ENCODE peak calls at places on chromosomes 3 and 15, in four cellular contexts. T is A549, Q is GM12878, I is HepG2. W is an unnamed sample.

GRCh38 chr3:30751610-30752299 is 142.7 kb downstream of the GADL1 start:
- DNase-seq in T (no peak), Q (peak; percentile 11), I (peak; percentile 20), W (peak; percentile 24)

GRCh38 chr15:36183207-36183606 is 396.2 kb upstream of the CDIN1 start:
- DNase-seq in T (no peak), Q (no peak), I (no peak), W (no peak)

GRCh38 chr3:62686486-62686885 is 188.7 kb downstream of the CADPS start:
- DNase-seq in T (no peak), Q (no peak), I (no peak), W (no peak)

GRCh38 chr3:71872256-71872655 is 87.3 kb upstream of the PROK2 start:
- DNase-seq in T (no peak), Q (no peak), I (no peak), W (no peak)

GRCh38 chr3:173398111-173398479 is 551 bp downstream of the NLGN1 start:
- DNase-seq in T (no peak), Q (no peak), I (no peak), W (no peak)

GRCh38 chr15:54915382-54915781 is 281.4 kb downstream of the RSL24D1 start:
- DNase-seq in T (no peak), Q (no peak), I (no peak), W (no peak)

GRCh38 chr3:124584552-124585391 is 145.5 kb upstream of the UMPS start:
- DNase-seq in T (peak; percentile 91), Q (no peak), I (peak; percentile 73), W (peak; percentile 91)

GRCh38 chr3:162525052-162525451 is 1028.4 kb downstream of the OTOL1 start:
- DNase-seq in T (no peak), Q (no peak), I (no peak), W (no peak)

GRCh38 chr3:188595890-188596376 is 442.0 kb downstream of the LPP start:
- DNase-seq in T (no peak), Q (no peak), I (no peak), W (no peak)
- TF ChIP-seq USF2 in T (no peak), Q (no peak), I (no peak), W (no peak)

DNA sequence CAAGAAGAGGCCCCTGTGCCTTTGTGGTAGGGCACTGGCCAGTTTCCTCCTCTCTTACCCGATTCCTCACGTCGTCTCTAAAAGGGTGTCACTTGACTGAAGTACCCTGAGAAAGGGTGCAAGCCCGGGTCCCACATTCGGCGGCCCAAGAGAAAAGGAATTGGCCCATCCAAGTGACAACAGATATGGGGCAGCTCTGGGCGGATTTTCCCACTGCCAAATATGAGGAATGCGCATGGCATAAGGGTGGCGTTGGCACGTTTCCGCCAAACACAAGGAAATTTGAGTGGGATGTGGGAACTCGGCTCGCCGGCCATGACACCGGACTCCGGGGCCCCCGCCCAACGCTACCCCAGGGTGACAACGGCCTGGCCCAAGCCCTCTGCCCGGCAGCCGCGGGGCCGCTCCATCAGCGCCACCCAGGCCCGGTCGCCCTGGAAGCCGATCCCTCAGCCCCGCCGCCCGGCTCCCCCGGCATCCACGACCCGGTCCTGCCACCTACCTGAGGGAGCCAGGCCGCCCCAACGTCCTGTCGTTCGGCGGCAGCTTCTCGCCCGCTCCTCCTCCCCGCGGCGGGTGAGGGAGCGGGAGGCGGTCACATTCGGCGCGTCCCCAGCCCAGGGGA is 494 bp downstream of the RAF1 start:
- DNase-seq in T (peak; percentile 49), Q (no peak), I (no peak), W (peak; percentile 78)
- TF ChIP-seq PBX3 in T (no peak), Q (no peak), I (no peak), W (no peak)

GRCh38 chr15:63492541-63493077 is 11.8 kb upstream of the USP3 start:
- DNase-seq in T (no peak), Q (no peak), I (no peak), W (no peak)

GRCh38 chr15:63491979-63492378 is 12.4 kb upstream of the USP3 start:
- DNase-seq in T (no peak), Q (no peak), I (no peak), W (no peak)

GRCh38 chr15:63490345-63491034 is 13.9 kb upstream of the USP3 start:
- DNase-seq in T (no peak), Q (no peak), I (no peak), W (no peak)

GRCh38 chr15:63489352-63489751 is 15.0 kb upstream of the USP3 start:
- DNase-seq in T (no peak), Q (no peak), I (no peak), W (no peak)

DNA sequence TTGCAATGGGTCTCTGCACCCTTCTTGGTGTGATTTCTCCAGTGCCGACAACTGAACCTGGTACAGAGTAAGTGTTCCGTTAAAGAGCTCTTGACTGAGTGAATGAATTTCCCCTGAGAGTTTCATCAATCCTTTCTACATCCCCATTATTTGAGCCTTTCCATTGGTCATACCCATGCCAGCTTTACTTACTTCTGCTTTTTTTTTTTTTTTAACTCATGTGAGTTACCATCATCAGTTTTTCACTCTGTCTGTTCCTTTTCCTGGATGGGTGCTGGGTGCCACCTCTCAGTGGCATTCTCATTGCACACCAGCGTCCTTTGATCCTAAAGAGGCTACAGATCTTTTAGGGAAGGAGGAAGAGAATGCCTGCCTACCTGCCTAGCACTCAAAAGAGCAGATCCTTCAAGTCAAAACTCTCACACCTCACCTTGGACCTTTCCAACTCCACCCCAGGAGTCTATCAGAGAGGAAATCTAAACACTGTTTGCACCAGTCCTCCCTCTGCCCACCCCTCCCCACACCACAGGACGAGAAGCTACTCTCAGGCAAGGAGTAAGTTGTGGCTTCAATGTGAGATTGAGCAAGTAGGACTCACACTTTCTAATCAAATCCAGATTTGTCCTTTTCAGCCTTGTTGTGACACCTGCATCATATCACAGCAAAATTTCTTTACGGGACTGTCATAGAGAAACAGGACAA is 13.1 kb upstream of the USP3 start:
- DNase-seq in T (no peak), Q (no peak), I (no peak), W (no peak)
- TF ChIP-seq USF2 in T (no peak), Q (no peak), I (no peak), W (no peak)

DNA sequence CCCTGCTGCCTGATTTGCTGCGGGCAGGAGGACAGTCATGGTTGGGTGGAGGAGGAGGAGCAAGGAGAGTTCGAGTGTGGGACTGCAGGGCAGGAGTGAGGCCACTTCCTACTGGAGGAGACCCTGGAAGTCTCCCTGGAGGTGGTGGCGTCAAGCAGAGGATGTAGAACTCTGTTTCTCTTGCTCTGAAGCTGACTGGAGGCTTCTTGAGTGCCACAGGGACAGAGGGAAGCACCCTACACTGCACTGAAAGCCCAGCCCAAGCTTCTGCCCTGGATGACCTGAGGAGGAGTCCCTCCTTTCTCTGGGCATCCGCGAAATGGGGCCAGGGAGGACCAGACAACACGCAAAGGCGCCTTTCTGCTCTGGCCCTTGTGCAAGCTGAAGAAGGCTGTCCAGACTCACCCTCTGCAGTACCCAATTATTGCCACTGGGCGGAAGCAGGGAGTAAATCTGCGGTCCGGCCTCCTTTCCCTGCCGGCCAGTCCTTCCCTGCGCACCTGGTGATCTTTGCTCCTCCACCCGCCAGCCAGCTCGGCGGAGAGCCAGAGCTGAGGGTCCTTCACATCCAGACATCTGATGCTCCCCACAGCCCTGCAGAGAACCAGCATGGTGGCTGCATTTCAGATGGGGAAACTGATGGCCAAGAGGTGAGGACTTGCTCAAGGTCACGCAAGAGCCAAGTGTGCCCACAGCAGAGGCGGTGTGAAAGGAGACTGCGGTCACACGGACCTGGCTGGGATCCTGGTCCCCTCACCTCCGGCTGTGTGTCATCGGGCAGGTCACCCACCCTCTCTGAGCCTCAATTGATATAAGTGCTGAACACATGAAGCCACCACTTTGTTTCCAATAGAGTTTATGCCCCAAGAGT is 207.1 kb downstream of the TBC1D2B start:
- DNase-seq in T (peak; percentile 73), Q (no peak), I (peak; percentile 50), W (peak; percentile 81)
- TF ChIP-seq PBX3 in T (no peak), Q (no peak), I (no peak), W (no peak)

GRCh38 chr3:41975421-41976103 is 13.7 kb upstream of the ULK4 start:
- DNase-seq in T (no peak), Q (no peak), I (no peak), W (no peak)

GRCh38 chr3:41972802-41973201 is 10.9 kb upstream of the ULK4 start:
- DNase-seq in T (no peak), Q (no peak), I (no peak), W (no peak)

DNA sequence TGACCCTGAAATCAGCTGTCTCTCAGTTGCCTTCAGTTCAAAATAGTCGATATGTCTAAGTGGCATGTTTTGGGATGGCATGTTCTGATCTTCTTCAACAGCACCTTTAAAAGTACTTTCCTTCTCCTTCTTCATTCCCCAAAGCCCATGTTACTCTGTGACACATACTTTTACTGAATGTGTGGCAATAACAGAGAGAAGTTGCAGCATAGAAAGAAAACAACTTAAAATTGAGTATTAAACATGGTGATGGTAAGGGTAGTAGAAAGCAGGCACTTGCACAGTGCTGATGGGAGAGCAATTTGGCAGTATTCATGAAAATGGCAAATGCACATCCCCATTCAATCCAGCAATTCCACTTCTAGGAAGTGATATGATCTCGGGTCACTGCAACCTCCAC is 12.3 kb upstream of the ULK4 start:
- DNase-seq in T (no peak), Q (no peak), I (no peak), W (no peak)
- TF ChIP-seq USF2 in T (no peak), Q (no peak), I (no peak), W (no peak)

GRCh38 chr3:120841264-120841663 is 66.7 kb upstream of the STXBP5L start:
- DNase-seq in T (no peak), Q (no peak), I (no peak), W (no peak)

GRCh38 chr3:120839120-120839519 is 68.9 kb upstream of the STXBP5L start:
- DNase-seq in T (no peak), Q (no peak), I (no peak), W (no peak)

DNA sequence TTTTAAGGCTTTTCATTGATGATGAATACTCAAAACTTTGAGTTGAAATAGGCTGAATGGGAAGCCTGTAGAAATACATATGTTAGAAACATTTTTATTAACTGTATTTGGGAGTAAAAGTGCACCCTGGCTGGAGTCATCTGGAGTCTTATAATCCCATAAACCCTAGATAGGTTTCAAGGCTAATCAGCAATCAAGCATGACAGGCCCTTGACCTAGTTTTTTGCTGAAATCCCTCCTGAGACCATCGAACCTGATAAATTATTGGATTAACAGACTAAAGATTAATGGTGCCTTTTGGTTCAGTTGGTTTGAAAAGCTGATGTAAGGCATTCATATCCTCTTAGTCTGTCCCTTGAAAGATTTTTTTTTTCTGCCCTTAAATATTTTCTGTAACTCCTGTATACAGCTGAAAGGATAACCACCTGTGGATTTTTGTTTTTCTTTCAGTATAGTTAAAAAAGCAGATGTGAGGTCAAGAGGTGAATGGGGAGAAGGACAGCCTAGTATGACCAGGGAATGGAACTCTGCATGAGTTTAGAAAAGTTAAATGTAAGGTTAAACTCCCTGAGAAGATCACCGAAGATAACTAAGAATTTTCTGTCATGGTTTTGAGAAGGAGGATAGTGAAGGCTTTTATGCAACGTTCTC is 69.4 kb upstream of the STXBP5L start:
- DNase-seq in T (no peak), Q (no peak), I (no peak), W (no peak)
- TF ChIP-seq PBX3 in T (no peak), Q (no peak), I (no peak), W (no peak)

GRCh38 chr3:16297991-16298885 is 33.2 kb downstream of the OXNAD1 start:
- DNase-seq in T (no peak), Q (no peak), I (no peak), W (no peak)

GRCh38 chr3:16301490-16301889 is 36.5 kb downstream of the OXNAD1 start:
- DNase-seq in T (no peak), Q (no peak), I (no peak), W (no peak)

GRCh38 chr3:16300282-16300681 is 35.3 kb downstream of the OXNAD1 start:
- DNase-seq in T (no peak), Q (peak; percentile 48), I (no peak), W (no peak)

GRCh38 chr3:16300881-16301359 is 35.9 kb downstream of the OXNAD1 start:
- DNase-seq in T (no peak), Q (peak; percentile 48), I (no peak), W (no peak)

GRCh38 chr3:16299746-16300145 is 34.7 kb downstream of the OXNAD1 start:
- DNase-seq in T (no peak), Q (no peak), I (no peak), W (no peak)
- TF ChIP-seq USF2 in T (no peak), Q (no peak), I (no peak), W (no peak)

W was measured in SK-N-SH.